ENCODE peak calls at places on chromosome 6, in eight cellular contexts. S is right lobe of liver, M is thoracic aorta, C is WERI-Rb-1, D is fibroblast of lung, X is left ventricle myocardium inferior, Y is esophagus muscularis mucosa, Z is cardiac muscle cell. F is an unnamed sample.
A peak's percentile ranks its signal among the peaks of the same experiment; 100 is the strongest.

GRCh38 chr6:31737315-31738047 is 1.2 kb upstream of the CLIC1 start:
- DNase-seq in S (no peak), M (no peak), C (peak; percentile 62), D (no peak), X (no peak), Y (no peak), Z (peak; percentile 31), F (no peak)

GRCh38 chr6:167495506-167496391 is 170.9 kb downstream of the TTLL2 start:
- DNase-seq in S (no peak), M (no peak), C (peak; percentile 43), D (no peak), X (no peak), Y (no peak), Z (no peak), F (peak; percentile 88)

GRCh38 chr6:111731404-111732195 is 125.9 kb upstream of the TRAF3IP2 start:
- DNase-seq in S (no peak), M (no peak), C (no peak), D (peak; percentile 43), X (no peak), Y (peak; percentile 80), Z (no peak), F (no peak)

GRCh38 chr6:64074981-64075380 is 439.4 kb downstream of the PHF3 start:
- DNase-seq in S (no peak), M (no peak), C (no peak), D (no peak), X (no peak), Y (no peak), Z (no peak), F (no peak)

GRCh38 chr6:29653452-29654038 is 3.3 kb upstream of the MOG start:
- DNase-seq in S (no peak), M (no peak), C (peak; percentile 77), D (peak; percentile 68), X (no peak), Y (no peak), Z (peak; percentile 91), F (no peak)

GRCh38 chr6:146768722-146769121 is 169.9 kb downstream of the ADGB start:
- DNase-seq in S (no peak), M (no peak), C (no peak), D (no peak), X (no peak), Y (no peak), Z (no peak), F (no peak)

GRCh38 chr6:138722425-138723371 is 50.9 kb upstream of the CCDC28A start:
- DNase-seq in S (no peak), M (no peak), C (no peak), D (peak; percentile 92), X (no peak), Y (peak; percentile 21), Z (no peak), F (no peak)

GRCh38 chr6:112065426-112065986 is 11.6 kb downstream of the CCN6 start:
- DNase-seq in S (no peak), M (no peak), C (no peak), D (no peak), X (no peak), Y (no peak), Z (no peak), F (no peak)

GRCh38 chr6:127841811-127842210 is 59.0 kb downstream of the THEMIS start:
- DNase-seq in S (no peak), M (no peak), C (no peak), D (peak; percentile 60), X (no peak), Y (no peak), Z (no peak), F (no peak)

GRCh38 chr6:33375143-33375649 is 16.4 kb upstream of the KIFC1 start:
- DNase-seq in S (peak; percentile 78), M (peak; percentile 56), C (no peak), D (peak; percentile 81), X (peak; percentile 65), Y (peak; percentile 95), Z (no peak), F (peak; percentile 17)

GRCh38 chr6:31791324-31792089 is 4.0 kb downstream of the VARS1 start:
- DNase-seq in S (no peak), M (no peak), C (peak; percentile 85), D (peak; percentile 22), X (no peak), Y (no peak), Z (peak; percentile 78), F (no peak)

GRCh38 chr6:166930354-166930891 is 25.9 kb downstream of the RNASET2 start:
- DNase-seq in S (no peak), M (no peak), C (no peak), D (no peak), X (no peak), Y (no peak), Z (no peak), F (no peak)

GRCh38 chr6:94130458-94130857 is 711.1 kb upstream of the EPHA7 start:
- DNase-seq in S (no peak), M (no peak), C (peak; percentile 47), D (no peak), X (no peak), Y (no peak), Z (peak; percentile 28), F (no peak)

GRCh38 chr6:2110504-2110903 is 134.9 kb downstream of the GMDS start:
- DNase-seq in S (no peak), M (peak; percentile 35), C (no peak), D (peak; percentile 2), X (no peak), Y (no peak), Z (no peak), F (no peak)

GRCh38 chr6:134689177-134689576 is 260.7 kb downstream of the ALDH8A1 start:
- DNase-seq in S (no peak), M (no peak), C (no peak), D (no peak), X (peak; percentile 20), Y (no peak), Z (peak; percentile 38), F (peak; percentile 74)

GRCh38 chr6:102402635-102403329 is 1009.3 kb downstream of the GRIK2 start:
- DNase-seq in S (no peak), M (no peak), C (no peak), D (no peak), X (no peak), Y (no peak), Z (no peak), F (no peak)

GRCh38 chr6:18340781-18341551 is 46.2 kb upstream of the RNF144B start:
- DNase-seq in S (no peak), M (no peak), C (no peak), D (no peak), X (no peak), Y (no peak), Z (no peak), F (no peak)

DNA sequence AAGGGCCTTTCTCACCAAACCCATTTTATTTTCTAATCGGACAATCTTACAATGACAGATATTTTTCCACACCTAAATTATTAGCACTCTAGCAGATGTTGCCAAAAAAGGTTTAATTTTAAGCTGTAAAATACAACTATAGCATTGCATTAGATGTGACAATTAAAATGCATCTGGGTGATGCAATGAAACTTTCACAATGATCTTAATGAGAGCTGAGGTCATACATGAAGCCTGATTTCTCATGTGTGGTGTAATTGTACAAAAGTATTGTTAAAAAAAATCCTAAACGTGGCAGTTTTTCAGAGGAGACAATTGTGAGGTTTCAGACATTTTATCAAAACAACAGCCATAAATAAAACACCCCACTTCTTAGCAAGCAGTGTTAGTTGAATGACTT is 606.0 kb downstream of the HDGFL1 start:
- DNase-seq in S (no peak), M (no peak), C (no peak), D (peak; percentile 57), X (no peak), Y (no peak), Z (no peak), F (no peak)
- H3K27ac ChIP-seq in S (no peak overlapping the region), M (no peak overlapping the region), C (no peak overlapping the region), D (peak overlapping the region; percentile 89), X (no peak overlapping the region), Y (no peak overlapping the region), Z (no peak overlapping the region), F (no peak overlapping the region)

GRCh38 chr6:25404693-25405169 is 125.6 kb downstream of the CARMIL1 start:
- DNase-seq in S (no peak), M (no peak), C (no peak), D (no peak), X (no peak), Y (no peak), Z (no peak), F (no peak)

GRCh38 chr6:25404094-25404493 is 124.9 kb downstream of the CARMIL1 start:
- DNase-seq in S (no peak), M (no peak), C (no peak), D (no peak), X (no peak), Y (no peak), Z (no peak), F (no peak)

GRCh38 chr6:25402125-25402524 is 123.0 kb downstream of the CARMIL1 start:
- DNase-seq in S (no peak), M (no peak), C (no peak), D (no peak), X (no peak), Y (no peak), Z (no peak), F (no peak)

GRCh38 chr6:25403150-25403549 is 124.0 kb downstream of the CARMIL1 start:
- DNase-seq in S (no peak), M (no peak), C (no peak), D (no peak), X (no peak), Y (no peak), Z (no peak), F (no peak)

GRCh38 chr6:25405442-25405841 is 126.3 kb downstream of the CARMIL1 start:
- DNase-seq in S (no peak), M (no peak), C (no peak), D (no peak), X (no peak), Y (no peak), Z (no peak), F (no peak)
- H3K27ac ChIP-seq in S (peak overlapping the region; percentile 1), M (no peak overlapping the region), C (no peak overlapping the region), D (no peak overlapping the region), X (no peak overlapping the region), Y (no peak overlapping the region), Z (no peak overlapping the region), F (no peak overlapping the region)

DNA sequence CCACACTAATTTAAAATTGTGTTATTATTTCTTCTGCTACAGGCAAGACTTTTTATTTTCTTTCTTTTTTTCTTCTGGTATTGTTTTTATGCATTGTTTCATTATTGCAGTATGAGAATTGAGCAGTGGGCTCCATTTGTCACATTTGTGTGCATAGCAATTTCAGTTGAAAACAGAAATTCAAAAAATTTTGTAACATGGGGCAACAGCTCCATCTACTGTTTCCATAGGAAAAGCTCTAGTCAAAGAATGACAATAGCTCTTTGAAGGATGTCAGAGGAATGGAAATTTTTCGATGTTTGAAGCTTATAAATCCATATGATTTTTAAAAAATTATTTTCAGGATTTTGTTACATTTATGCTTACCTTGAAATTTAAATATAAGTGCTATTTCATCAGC is 194.7 kb downstream of the COL9A1 start:
- DNase-seq in S (no peak), M (no peak), C (peak; percentile 8), D (peak; percentile 17), X (no peak), Y (no peak), Z (peak; percentile 41), F (no peak)
- H3K27ac ChIP-seq in S (no peak overlapping the region), M (no peak overlapping the region), C (no peak overlapping the region), D (no peak overlapping the region), X (no peak overlapping the region), Y (no peak overlapping the region), Z (no peak overlapping the region), F (no peak overlapping the region)

DNA sequence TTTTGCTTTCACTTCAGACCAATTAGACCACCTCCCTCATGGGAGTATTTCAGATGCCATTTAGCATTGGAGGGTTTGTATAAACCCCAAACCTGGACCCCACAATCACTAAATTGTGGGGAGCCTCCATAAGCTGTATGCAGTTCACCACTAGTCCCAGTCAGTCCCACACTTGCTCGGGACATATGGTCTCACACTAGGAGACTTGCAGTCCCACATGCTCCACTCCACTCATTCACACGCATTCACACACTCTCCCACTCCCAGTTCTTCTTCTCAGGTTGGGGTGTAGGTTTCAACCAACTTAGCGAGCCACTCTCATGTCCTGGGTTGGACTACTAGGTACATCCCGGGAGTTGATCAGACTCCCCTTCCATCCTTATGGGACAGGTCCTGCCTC is 84.5 kb upstream of the GPR6 start:
- DNase-seq in S (no peak), M (no peak), C (no peak), D (no peak), X (no peak), Y (no peak), Z (no peak), F (peak; percentile 42)
- H3K27ac ChIP-seq in S (peak overlapping the region; percentile 28), M (no peak overlapping the region), C (no peak overlapping the region), D (no peak overlapping the region), X (peak overlapping the region; percentile 27), Y (no peak overlapping the region), Z (no peak overlapping the region), F (no peak overlapping the region)

F was measured in dorsolateral prefrontal cortex.